ENCODE peak calls at places on chromosome 3, in eight cellular contexts. A, I, K, Q, L, P, V and R are unnamed samples.

GRCh38 chr3:128554100-128554464 is 61.1 kb upstream of the GATA2 start:
- DNase-seq in K (no peak), P (no peak), V (peak; percentile 65), I (peak; percentile 79), Q (peak; percentile 45), A (no peak), L (peak; percentile 10), R (peak; percentile 72)

GRCh38 chr3:67605377-67605776 is 49.0 kb downstream of the SUCLG2 start:
- DNase-seq in Q (no peak), I (peak; percentile 83), K (no peak), A (no peak), V (peak; percentile 69), P (peak; percentile 50), L (peak; percentile 59), R (peak; percentile 77)

GRCh38 chr3:3806092-3806491 is 6.9 kb downstream of the LRRN1 start:
- DNase-seq in V (no peak), P (no peak), K (no peak), Q (no peak), L (no peak), A (no peak), I (no peak), R (no peak)

GRCh38 chr3:187967097-187967496 is 186.9 kb upstream of the LPP start:
- DNase-seq in Q (no peak), I (no peak), A (no peak), P (no peak), V (no peak), L (no peak), K (no peak), R (no peak)

GRCh38 chr3:14131134-14131533 is 6.3 kb downstream of the TMEM43 start:
- DNase-seq in A (no peak), K (no peak), I (no peak), L (no peak), Q (no peak), P (no peak), V (no peak), R (no peak)

GRCh38 chr3:156513619-156514018 is 41.3 kb downstream of the SSR3 start:
- DNase-seq in P (no peak), I (no peak), Q (no peak), K (no peak), A (no peak), V (peak; percentile 80), L (peak; percentile 40), R (no peak)

GRCh38 chr3:43855674-43856299 is 165.0 kb downstream of the ABHD5 start:
- DNase-seq in K (peak; percentile 64), I (peak; percentile 56), P (peak; percentile 24), V (peak; percentile 82), Q (peak; percentile 82), A (peak; percentile 58), L (peak; percentile 75), R (peak; percentile 69)

GRCh38 chr3:172048599-172048998 is 9.2 kb downstream of the FNDC3B start:
- DNase-seq in Q (no peak), V (no peak), A (no peak), K (no peak), L (no peak), P (no peak), I (no peak), R (no peak)

GRCh38 chr3:186220886-186221285 is 112.0 kb upstream of the ETV5 start:
- DNase-seq in L (no peak), V (no peak), A (peak; percentile 40), I (no peak), Q (no peak), K (no peak), P (no peak), R (no peak)

GRCh38 chr3:127440384-127440783 is 150.1 kb downstream of the TPRA1 start:
- DNase-seq in L (no peak), K (no peak), Q (no peak), I (no peak), P (no peak), V (no peak), A (no peak), R (no peak)

GRCh38 chr3:150414273-150414672 is 6.2 kb downstream of the TSC22D2 start:
- DNase-seq in V (peak; percentile 67), P (no peak), L (no peak), A (no peak), K (no peak), I (peak; percentile 58), Q (peak; percentile 34), R (peak; percentile 55)

GRCh38 chr3:101677436-101678286 is 729 bp upstream of the ZBTB11 start:
- DNase-seq in L (no peak), P (no peak), K (no peak), I (no peak), V (peak; percentile 36), Q (peak; percentile 20), A (no peak), R (no peak)

GRCh38 chr3:171770689-171771620 is 39.3 kb downstream of the PLD1 start:
- DNase-seq in Q (peak; percentile 69), K (no peak), I (peak; percentile 92), P (peak; percentile 67), V (peak; percentile 89), A (peak; percentile 66), L (peak; percentile 45), R (peak; percentile 90)

GRCh38 chr3:98798820-98799219 is 35.7 kb downstream of the ST3GAL6 start:
- DNase-seq in V (no peak), K (no peak), A (no peak), L (no peak), Q (no peak), P (no peak), I (no peak), R (no peak)

GRCh38 chr3:98793971-98794370 is 30.8 kb downstream of the ST3GAL6 start:
- DNase-seq in L (no peak), P (no peak), Q (no peak), A (no peak), V (no peak), I (no peak), K (no peak), R (no peak)

GRCh38 chr3:98799479-98799878 is 36.3 kb downstream of the ST3GAL6 start:
- DNase-seq in A (no peak), Q (no peak), K (no peak), V (no peak), I (no peak), L (no peak), P (no peak), R (no peak)

GRCh38 chr3:98797905-98798304 is 34.8 kb downstream of the ST3GAL6 start:
- DNase-seq in P (no peak), V (no peak), K (no peak), I (no peak), A (no peak), Q (no peak), L (no peak), R (no peak)

DNA sequence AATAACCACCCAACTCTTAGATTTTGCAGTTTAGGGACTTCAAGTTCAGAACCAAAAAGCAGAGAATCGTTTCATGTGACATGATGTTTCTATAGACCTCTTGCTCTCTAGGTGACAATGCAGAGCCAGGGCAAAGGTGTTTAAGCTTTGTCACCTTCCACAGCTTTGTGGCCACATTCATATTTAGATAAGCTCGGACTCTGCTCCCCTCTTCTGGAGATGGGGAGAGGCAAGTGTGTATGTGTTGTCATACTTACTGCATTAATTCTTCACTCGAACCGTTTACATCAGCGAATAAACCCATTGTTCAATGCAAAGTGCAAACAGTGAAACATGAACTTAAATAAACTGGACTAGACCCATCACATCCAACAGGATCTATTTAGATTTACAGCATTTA is 33.2 kb downstream of the ST3GAL6 start:
- DNase-seq in I (no peak), P (no peak), A (no peak), L (no peak), K (no peak), Q (no peak), V (no peak), R (no peak)
- TF ChIP-seq CTCF in I (no peak), P (no peak), A (no peak), L (no peak), K (peak; percentile 19), Q (no peak), V (no peak), R (no peak)

DNA sequence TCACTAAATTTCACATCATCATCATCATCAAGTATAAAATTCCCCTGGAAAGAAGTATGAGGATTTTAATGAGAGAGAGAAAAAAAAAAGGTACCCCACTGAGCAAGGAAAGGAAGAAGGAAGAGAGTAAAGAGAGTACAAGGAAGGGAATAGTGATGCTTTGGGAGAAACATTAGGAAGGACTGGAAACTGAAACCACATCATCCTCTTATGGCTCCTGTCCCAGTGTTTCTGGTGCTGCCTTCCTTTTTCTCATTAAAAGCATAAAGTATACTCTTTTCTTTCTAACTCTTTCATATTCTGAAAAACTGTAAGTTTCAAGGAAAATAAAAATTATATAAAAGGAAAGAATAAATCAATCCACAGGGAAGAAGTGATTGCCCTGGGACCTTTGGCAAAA is 616.4 kb upstream of the CBLB start:
- DNase-seq in A (no peak), K (no peak), P (no peak), V (no peak), I (peak; percentile 13), L (no peak), Q (no peak), R (peak; percentile 13)
- TF ChIP-seq CTCF in A (no peak), K (no peak), P (no peak), V (no peak), I (no peak), L (no peak), Q (no peak), R (no peak)

DNA sequence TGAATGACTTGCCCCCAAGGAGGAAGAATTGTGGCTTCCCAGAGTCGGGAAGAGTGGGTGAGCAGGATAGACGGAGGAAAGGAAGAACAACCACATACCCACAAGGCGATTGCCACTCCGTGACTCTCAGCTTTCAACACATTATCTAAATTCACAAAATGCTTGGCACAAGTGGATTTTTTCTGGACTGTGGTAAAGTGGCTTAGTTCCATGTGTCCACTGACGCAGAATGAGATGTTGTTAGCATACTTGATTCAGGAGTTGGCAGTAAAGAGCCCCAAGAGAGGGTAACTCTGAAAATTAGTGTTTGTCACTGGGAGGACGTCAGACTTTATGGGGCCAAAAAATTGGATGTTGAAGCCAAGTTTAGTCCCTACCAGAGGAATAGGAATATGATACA is 198.8 kb upstream of the CTNNB1 start:
- DNase-seq in K (no peak), Q (no peak), L (no peak), V (no peak), P (no peak), A (no peak), I (no peak), R (peak; percentile 56)
- TF ChIP-seq CTCF in K (no peak), Q (no peak), L (no peak), V (no peak), P (no peak), A (no peak), I (no peak), R (no peak)

GRCh38 chr3:120353463-120353862 is 4.3 kb upstream of the LRRC58 start:
- DNase-seq in Q (no peak), V (no peak), A (no peak), K (no peak), L (no peak), P (no peak), I (no peak), R (no peak)

GRCh38 chr3:120355486-120355885 is 6.3 kb upstream of the LRRC58 start:
- DNase-seq in L (no peak), P (no peak), Q (no peak), I (no peak), V (no peak), A (no peak), K (no peak), R (no peak)

GRCh38 chr3:120352017-120352416 is 2.9 kb upstream of the LRRC58 start:
- DNase-seq in K (no peak), Q (no peak), I (no peak), A (no peak), L (no peak), V (no peak), P (no peak), R (no peak)

DNA sequence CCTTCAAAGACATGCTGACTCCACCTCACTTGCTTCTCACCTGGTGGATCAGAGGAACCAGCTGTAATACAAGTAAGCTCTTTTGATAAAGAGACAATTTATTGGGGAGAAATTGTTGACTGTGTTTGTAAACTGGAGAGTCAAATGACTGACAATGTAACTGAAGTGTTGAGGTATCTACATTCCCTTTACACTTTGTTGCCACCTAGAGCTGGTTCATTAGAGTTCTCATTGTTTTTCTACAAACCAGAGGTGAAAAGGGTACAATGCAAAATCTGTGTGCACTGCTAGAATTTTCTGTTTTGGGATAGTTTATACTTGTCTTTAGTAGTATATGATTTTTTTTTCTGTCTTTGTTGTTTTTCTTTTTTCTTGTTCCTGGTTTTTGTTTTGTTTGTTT is 8.7 kb upstream of the LRRC58 start:
- DNase-seq in L (no peak), K (no peak), A (no peak), P (no peak), Q (no peak), I (no peak), V (no peak), R (no peak)
- TF ChIP-seq CTCF in L (no peak), K (no peak), A (no peak), P (no peak), Q (no peak), I (no peak), V (peak; percentile 21), R (no peak)